ENCODE peak calls at places on chromosomes 2 and 18, in six cellular contexts. One of them, this sample, is unnamed.
A peak's percentile ranks its signal among the peaks of the same experiment; 100 is the strongest.

GRCh38 chr2:145652546-145652945 is 1132.6 kb upstream of the ZEB2 start:
- DNase-seq in HepG2: no peak
- DNase-seq in GM12878: no peak
- DNase-seq in A549: no peak
- DNase-seq in K562: no peak
- DNase-seq in endothelial cell of umbilical vein: no peak
- DNase-seq in this sample: no peak

GRCh38 chr2:236366406-236366805 is 102.2 kb upstream of the ASB18 start:
- DNase-seq in HepG2: no peak
- DNase-seq in endothelial cell of umbilical vein: no peak
- DNase-seq in K562: no peak
- DNase-seq in A549: no peak
- DNase-seq in GM12878: peak; percentile 26
- DNase-seq in this sample: peak; percentile 61

GRCh38 chr18:79852561-79853302 is 55.0 kb downstream of the KCNG2 start:
- DNase-seq in A549: no peak
- DNase-seq in K562: no peak
- DNase-seq in GM12878: no peak
- DNase-seq in HepG2: peak; percentile 35
- DNase-seq in endothelial cell of umbilical vein: no peak
- DNase-seq in this sample: no peak

GRCh38 chr2:212797484-212798205 is 259.0 kb upstream of the ERBB4 start:
- DNase-seq in K562: no peak
- DNase-seq in A549: no peak
- DNase-seq in endothelial cell of umbilical vein: no peak
- DNase-seq in GM12878: no peak
- DNase-seq in HepG2: no peak
- DNase-seq in this sample: no peak

GRCh38 chr18:67776929-67777328 is 260.4 kb upstream of the DSEL start:
- DNase-seq in K562: no peak
- DNase-seq in HepG2: no peak
- DNase-seq in GM12878: no peak
- DNase-seq in endothelial cell of umbilical vein: no peak
- DNase-seq in A549: no peak
- DNase-seq in this sample: no peak

GRCh38 chr2:239574434-239575156 is 173.8 kb upstream of the HDAC4 start:
- DNase-seq in GM12878: no peak
- DNase-seq in A549: no peak
- DNase-seq in HepG2: peak; percentile 91
- DNase-seq in endothelial cell of umbilical vein: no peak
- DNase-seq in K562: no peak
- DNase-seq in this sample: no peak

GRCh38 chr2:98712145-98712544 is 18.8 kb downstream of the MGAT4A start:
- DNase-seq in A549: no peak
- DNase-seq in GM12878: no peak
- DNase-seq in endothelial cell of umbilical vein: no peak
- DNase-seq in HepG2: no peak
- DNase-seq in K562: no peak
- DNase-seq in this sample: no peak

GRCh38 chr2:23585218-23585945 is 200.4 kb downstream of the KLHL29 start:
- DNase-seq in endothelial cell of umbilical vein: no peak
- DNase-seq in GM12878: no peak
- DNase-seq in HepG2: no peak
- DNase-seq in K562: no peak
- DNase-seq in A549: no peak
- DNase-seq in this sample: no peak

GRCh38 chr2:207619764-207620203 is 5.4 kb downstream of the METTL21A start:
- DNase-seq in HepG2: peak; percentile 89
- DNase-seq in A549: no peak
- DNase-seq in GM12878: no peak
- DNase-seq in K562: no peak
- DNase-seq in endothelial cell of umbilical vein: peak; percentile 43
- DNase-seq in this sample: peak; percentile 58

GRCh38 chr2:121888189-121888557 is 132.7 kb downstream of the TSN start:
- DNase-seq in A549: peak; percentile 14
- DNase-seq in HepG2: peak; percentile 35
- DNase-seq in GM12878: no peak
- DNase-seq in K562: peak; percentile 58
- DNase-seq in endothelial cell of umbilical vein: no peak
- DNase-seq in this sample: peak; percentile 39

GRCh38 chr2:224690868-224691267 is 25.3 kb downstream of the CCDC195 start:
- DNase-seq in GM12878: no peak
- DNase-seq in K562: no peak
- DNase-seq in A549: no peak
- DNase-seq in endothelial cell of umbilical vein: peak; percentile 10
- DNase-seq in HepG2: no peak
- DNase-seq in this sample: no peak

GRCh38 chr2:128375454-128375853 is 56.8 kb upstream of the HS6ST1 start:
- DNase-seq in A549: no peak
- DNase-seq in GM12878: no peak
- DNase-seq in HepG2: no peak
- DNase-seq in endothelial cell of umbilical vein: no peak
- DNase-seq in K562: no peak
- DNase-seq in this sample: no peak

GRCh38 chr2:212005077-212005671 is 533.4 kb downstream of the ERBB4 start:
- DNase-seq in HepG2: peak; percentile 13
- DNase-seq in endothelial cell of umbilical vein: peak; percentile 67
- DNase-seq in GM12878: no peak
- DNase-seq in A549: peak; percentile 2
- DNase-seq in K562: no peak
- DNase-seq in this sample: peak; percentile 45

GRCh38 chr2:197399887-197400540 is 34.8 kb downstream of the SF3B1 start:
- DNase-seq in HepG2: no peak
- DNase-seq in endothelial cell of umbilical vein: no peak
- DNase-seq in A549: no peak
- DNase-seq in K562: no peak
- DNase-seq in GM12878: no peak
- DNase-seq in this sample: no peak

GRCh38 chr18:49495074-49495473 is 8.0 kb upstream of the C18orf32 start:
- DNase-seq in GM12878: no peak
- DNase-seq in K562: no peak
- DNase-seq in A549: no peak
- DNase-seq in endothelial cell of umbilical vein: no peak
- DNase-seq in HepG2: no peak
- DNase-seq in this sample: no peak

GRCh38 chr2:120783371-120783791 is 47.7 kb downstream of the GLI2 start:
- DNase-seq in endothelial cell of umbilical vein: peak; percentile 27
- DNase-seq in K562: no peak
- DNase-seq in GM12878: no peak
- DNase-seq in A549: no peak
- DNase-seq in HepG2: no peak
- DNase-seq in this sample: no peak

GRCh38 chr2:55837073-55837472 is 86.5 kb downstream of the EFEMP1 start:
- DNase-seq in K562: no peak
- DNase-seq in endothelial cell of umbilical vein: no peak
- DNase-seq in HepG2: peak; percentile 73
- DNase-seq in GM12878: no peak
- DNase-seq in A549: no peak
- DNase-seq in this sample: no peak

GRCh38 chr2:160494243-160494642 is 636 bp upstream of the RBMS1 start:
- DNase-seq in K562: no peak
- DNase-seq in GM12878: no peak
- DNase-seq in A549: no peak
- DNase-seq in endothelial cell of umbilical vein: peak; percentile 41
- DNase-seq in HepG2: no peak
- DNase-seq in this sample: no peak

GRCh38 chr18:59996370-59996966 is 96.7 kb downstream of the PMAIP1 start:
- DNase-seq in endothelial cell of umbilical vein: peak; percentile 10
- DNase-seq in A549: peak; percentile 33
- DNase-seq in GM12878: no peak
- DNase-seq in HepG2: peak; percentile 15
- DNase-seq in K562: peak; percentile 35
- DNase-seq in this sample: peak; percentile 38

GRCh38 chr18:59478591-59478990 is 119.5 kb upstream of the LMAN1 start:
- DNase-seq in A549: no peak
- DNase-seq in HepG2: no peak
- DNase-seq in endothelial cell of umbilical vein: no peak
- DNase-seq in K562: no peak
- DNase-seq in GM12878: no peak
- DNase-seq in this sample: no peak

GRCh38 chr2:1609706-1610485 is 134.4 kb downstream of the PXDN start:
- DNase-seq in endothelial cell of umbilical vein: no peak
- DNase-seq in A549: no peak
- DNase-seq in GM12878: no peak
- DNase-seq in HepG2: no peak
- DNase-seq in K562: no peak
- DNase-seq in this sample: no peak

GRCh38 chr2:120825370-120826259 is 89.9 kb downstream of the GLI2 start:
- DNase-seq in endothelial cell of umbilical vein: no peak
- DNase-seq in HepG2: no peak
- DNase-seq in K562: no peak
- DNase-seq in GM12878: no peak
- DNase-seq in A549: no peak
- DNase-seq in this sample: no peak

GRCh38 chr18:38456253-38456652 is 890.7 kb upstream of the CELF4 start:
- DNase-seq in GM12878: no peak
- DNase-seq in A549: no peak
- DNase-seq in K562: no peak
- DNase-seq in endothelial cell of umbilical vein: peak; percentile 1
- DNase-seq in HepG2: no peak
- DNase-seq in this sample: no peak

GRCh38 chr18:44793186-44793585 is 112.5 kb downstream of the SETBP1 start:
- DNase-seq in GM12878: no peak
- DNase-seq in endothelial cell of umbilical vein: no peak
- DNase-seq in A549: no peak
- DNase-seq in K562: no peak
- DNase-seq in HepG2: no peak
- DNase-seq in this sample: no peak

DNA sequence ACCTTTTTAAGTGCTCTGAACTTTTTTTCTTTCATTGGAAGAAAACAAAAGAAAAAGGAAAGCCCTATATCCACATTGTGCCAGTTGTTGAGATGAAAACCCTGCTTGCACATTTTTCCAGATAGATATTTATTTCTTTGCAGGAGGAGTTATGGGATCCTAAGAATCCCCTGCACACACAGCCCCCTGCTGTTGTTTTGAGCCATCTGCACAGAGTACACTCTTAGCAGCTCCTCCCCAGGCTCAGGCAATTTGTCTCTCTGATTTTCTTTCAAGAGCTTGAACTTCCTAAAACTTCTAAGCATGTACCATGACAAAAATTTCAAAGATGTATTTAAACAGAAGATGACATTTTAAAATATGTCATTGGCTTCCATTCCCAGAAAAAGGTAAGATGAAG is 436.9 kb downstream of the METTL4 start:
- DNase-seq in K562: no peak
- DNase-seq in endothelial cell of umbilical vein: no peak
- DNase-seq in HepG2: no peak
- DNase-seq in GM12878: no peak
- DNase-seq in A549: no peak
- DNase-seq in this sample: no peak
- TF ChIP-seq CTCF in K562: no peak
- TF ChIP-seq CTCF in endothelial cell of umbilical vein: no peak
- TF ChIP-seq CTCF in HepG2: no peak
- TF ChIP-seq CTCF in GM12878: no peak
- TF ChIP-seq CTCF in A549: no peak
- TF ChIP-seq CTCF in this sample: no peak

GRCh38 chr2:164438490-164439205 is 182.6 kb downstream of the GRB14 start:
- DNase-seq in GM12878: no peak
- DNase-seq in K562: no peak
- DNase-seq in HepG2: no peak
- DNase-seq in endothelial cell of umbilical vein: peak; percentile 4
- DNase-seq in A549: no peak
- DNase-seq in this sample: no peak

GRCh38 chr2:164439235-164439634 is 182.0 kb downstream of the GRB14 start:
- DNase-seq in endothelial cell of umbilical vein: no peak
- DNase-seq in K562: no peak
- DNase-seq in HepG2: no peak
- DNase-seq in GM12878: no peak
- DNase-seq in A549: no peak
- DNase-seq in this sample: no peak

GRCh38 chr2:164439885-164440284 is 181.4 kb downstream of the GRB14 start:
- DNase-seq in K562: no peak
- DNase-seq in A549: no peak
- DNase-seq in HepG2: no peak
- DNase-seq in endothelial cell of umbilical vein: no peak
- DNase-seq in GM12878: no peak
- DNase-seq in this sample: no peak
- TF ChIP-seq MYC in K562: no peak
- TF ChIP-seq MYC in A549: no peak
- TF ChIP-seq MYC in HepG2: no peak
- TF ChIP-seq MYC in endothelial cell of umbilical vein: no peak
- TF ChIP-seq MYC in GM12878: no peak
- TF ChIP-seq MYC in this sample: no peak

DNA sequence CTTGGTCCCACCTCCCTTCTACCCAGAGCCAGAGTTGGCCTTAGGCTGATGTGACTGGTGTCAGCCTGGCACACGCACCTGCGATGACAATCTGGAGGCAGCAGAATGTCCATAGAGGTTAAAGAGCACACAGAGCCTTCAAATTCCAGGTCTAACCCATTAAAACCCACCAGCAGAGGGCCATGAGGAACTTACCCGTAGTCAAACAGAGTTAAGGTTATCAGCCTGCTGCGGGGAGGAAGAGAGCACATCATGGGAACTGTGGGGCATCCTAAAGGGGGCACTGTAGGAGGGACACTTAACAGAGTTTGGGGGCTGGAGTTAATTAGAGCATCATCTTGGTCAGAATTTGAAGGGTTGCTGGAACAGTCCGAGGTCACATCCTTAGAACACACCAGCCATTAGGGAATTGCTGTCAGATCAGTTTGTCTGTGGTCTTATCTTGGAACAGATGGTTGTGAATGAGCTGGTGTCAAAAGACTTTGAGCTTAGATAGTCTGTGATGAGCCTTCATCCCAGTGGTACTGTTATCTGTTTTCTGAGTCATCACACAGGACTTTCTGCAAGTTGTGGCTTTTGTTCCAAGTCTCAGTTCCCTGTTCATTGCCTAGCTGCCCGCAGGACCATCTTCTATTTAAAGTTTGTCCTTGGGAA is 248.6 kb downstream of the LOXHD1 start:
- DNase-seq in GM12878: no peak
- DNase-seq in K562: peak; percentile 48
- DNase-seq in endothelial cell of umbilical vein: no peak
- DNase-seq in A549: peak; percentile 8
- DNase-seq in HepG2: peak; percentile 10
- DNase-seq in this sample: peak; percentile 37
- TF ChIP-seq CTCF in GM12878: peak; percentile 20
- TF ChIP-seq CTCF in K562: peak; percentile 51
- TF ChIP-seq CTCF in endothelial cell of umbilical vein: no peak
- TF ChIP-seq CTCF in A549: no peak
- TF ChIP-seq CTCF in HepG2: peak; percentile 16
- TF ChIP-seq CTCF in this sample: peak; percentile 28

GRCh38 chr2:48124592-48124991 is 218.3 kb upstream of the FBXO11 start:
- DNase-seq in A549: no peak
- DNase-seq in HepG2: no peak
- DNase-seq in GM12878: no peak
- DNase-seq in endothelial cell of umbilical vein: no peak
- DNase-seq in K562: no peak
- DNase-seq in this sample: no peak

GRCh38 chr2:48122166-48122565 is 215.9 kb upstream of the FBXO11 start:
- DNase-seq in K562: no peak
- DNase-seq in HepG2: no peak
- DNase-seq in A549: no peak
- DNase-seq in endothelial cell of umbilical vein: no peak
- DNase-seq in GM12878: no peak
- DNase-seq in this sample: no peak

GRCh38 chr2:48120112-48120511 is 213.8 kb upstream of the FBXO11 start:
- DNase-seq in endothelial cell of umbilical vein: no peak
- DNase-seq in GM12878: no peak
- DNase-seq in HepG2: peak; percentile 85
- DNase-seq in A549: no peak
- DNase-seq in K562: no peak
- DNase-seq in this sample: no peak

GRCh38 chr2:48118895-48119294 is 212.6 kb upstream of the FBXO11 start:
- DNase-seq in endothelial cell of umbilical vein: no peak
- DNase-seq in K562: no peak
- DNase-seq in GM12878: no peak
- DNase-seq in A549: no peak
- DNase-seq in HepG2: no peak
- DNase-seq in this sample: no peak

GRCh38 chr2:48120759-48121242 is 214.5 kb upstream of the FBXO11 start:
- DNase-seq in endothelial cell of umbilical vein: no peak
- DNase-seq in GM12878: no peak
- DNase-seq in K562: peak; percentile 26
- DNase-seq in A549: no peak
- DNase-seq in HepG2: no peak
- DNase-seq in this sample: peak; percentile 95
- TF ChIP-seq MYC in endothelial cell of umbilical vein: no peak
- TF ChIP-seq MYC in GM12878: no peak
- TF ChIP-seq MYC in K562: peak; percentile 33
- TF ChIP-seq MYC in A549: no peak
- TF ChIP-seq MYC in HepG2: no peak
- TF ChIP-seq MYC in this sample: no peak